ENCODE peak calls at places on chromosome 11, in eight cellular contexts. H, C, R, Y, M, S, U and V are unnamed samples.

GRCh38 chr11:6630632-6631291 is 11.5 kb upstream of the TPP1 start:
- DNase-seq in H (no peak), C (no peak), R (no peak), Y (no peak), M (no peak), S (no peak), U (no peak), V (peak; percentile 11)

GRCh38 chr11:28621648-28622215 is 513.5 kb downstream of the METTL15 start:
- DNase-seq in H (no peak), C (no peak), R (no peak), Y (no peak), M (no peak), S (no peak), U (no peak), V (no peak)

GRCh38 chr11:63764201-63764711 is 4.3 kb downstream of the ZFTA start:
- DNase-seq in H (no peak), C (no peak), R (no peak), Y (no peak), M (no peak), S (no peak), U (no peak), V (peak; percentile 14)

GRCh38 chr11:3855808-3856491 is 486 bp downstream of the STIM1 start:
- DNase-seq in H (peak; percentile 87), C (peak; percentile 57), R (peak; percentile 51), Y (peak; percentile 30), M (peak; percentile 56), S (peak; percentile 50), U (peak; percentile 77), V (peak; percentile 84)

GRCh38 chr11:123103326-123103980 is 41.5 kb upstream of the HSPA8 start:
- DNase-seq in H (no peak), C (peak; percentile 38), R (peak; percentile 70), Y (peak; percentile 36), M (peak; percentile 49), S (peak; percentile 27), U (no peak), V (no peak)

GRCh38 chr11:85939099-85940015 is 84.2 kb downstream of the CCDC83 start:
- DNase-seq in H (no peak), C (no peak), R (no peak), Y (no peak), M (no peak), S (no peak), U (no peak), V (no peak)

GRCh38 chr11:86294026-86294425 is 8.0 kb upstream of the HIKESHI start:
- DNase-seq in H (no peak), C (no peak), R (no peak), Y (no peak), M (no peak), S (no peak), U (no peak), V (no peak)

GRCh38 chr11:118791961-118792578 is 1.1 kb upstream of the DDX6 start:
- DNase-seq in H (peak; percentile 77), C (peak; percentile 46), R (no peak), Y (peak; percentile 43), M (peak; percentile 53), S (no peak), U (no peak), V (peak; percentile 71)

GRCh38 chr11:72617080-72617744 is 57.0 kb downstream of the PDE2A start:
- DNase-seq in H (no peak), C (no peak), R (no peak), Y (no peak), M (no peak), S (no peak), U (no peak), V (no peak)

GRCh38 chr11:43937434-43938411 is 4.7 kb upstream of the C11orf96 start:
- DNase-seq in H (no peak), C (no peak), R (no peak), Y (no peak), M (no peak), S (peak; percentile 69), U (no peak), V (no peak)

GRCh38 chr11:64444838-64445441 is 86.0 kb downstream of the RPS6KA4 start:
- DNase-seq in H (no peak), C (no peak), R (no peak), Y (no peak), M (no peak), S (peak; percentile 21), U (no peak), V (no peak)

GRCh38 chr11:116638463-116638862 is 134.3 kb downstream of the BUD13 start:
- DNase-seq in H (no peak), C (no peak), R (no peak), Y (no peak), M (no peak), S (no peak), U (no peak), V (no peak)

GRCh38 chr11:116641561-116642045 is 131.2 kb downstream of the BUD13 start:
- DNase-seq in H (peak; percentile 76), C (peak; percentile 39), R (peak; percentile 59), Y (peak; percentile 81), M (peak; percentile 40), S (peak; percentile 14), U (no peak), V (peak; percentile 82)

GRCh38 chr11:116642902-116643301 is 129.9 kb downstream of the BUD13 start:
- DNase-seq in H (no peak), C (no peak), R (no peak), Y (peak; percentile 19), M (peak; percentile 7), S (no peak), U (no peak), V (no peak)

GRCh38 chr11:116642481-116642880 is 130.3 kb downstream of the BUD13 start:
- DNase-seq in H (no peak), C (no peak), R (no peak), Y (no peak), M (no peak), S (no peak), U (no peak), V (no peak)

DNA sequence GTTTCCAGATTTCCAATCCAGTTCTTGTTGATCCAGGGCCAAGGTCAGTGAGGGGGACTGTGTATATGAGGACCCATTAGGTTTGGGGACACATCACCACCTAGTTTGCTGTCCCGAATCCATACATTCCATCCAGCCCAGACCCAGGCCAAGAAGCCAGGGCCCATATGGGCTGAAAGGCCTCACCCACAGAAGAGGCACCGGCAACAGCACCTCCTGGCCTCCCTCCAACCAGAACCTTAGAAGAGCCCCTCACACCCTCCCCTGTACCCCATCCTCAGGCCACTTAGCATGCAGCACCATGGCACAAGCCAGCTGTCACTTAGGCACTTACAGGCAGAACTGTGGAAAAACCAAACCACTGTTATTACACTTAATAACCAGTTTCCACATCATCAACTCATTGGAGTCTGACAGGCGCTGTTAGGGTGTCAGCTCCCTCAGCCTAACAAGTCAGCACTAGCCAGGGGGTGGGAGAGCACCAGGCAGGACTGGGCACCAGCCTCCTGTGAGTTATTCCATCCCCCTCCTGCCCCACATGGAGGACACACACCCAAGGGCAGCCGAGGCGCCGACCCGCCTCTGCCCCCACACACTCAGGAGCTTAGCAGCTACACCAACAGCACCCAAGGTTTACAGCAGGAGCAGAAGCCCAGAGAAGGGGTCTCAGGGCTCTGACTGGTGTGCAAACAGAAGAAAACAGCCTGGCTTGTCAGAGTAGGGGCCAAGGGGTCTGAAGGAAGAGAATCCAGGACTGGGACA is 132.0 kb downstream of the BUD13 start:
- DNase-seq in H (no peak), C (no peak), R (no peak), Y (no peak), M (no peak), S (no peak), U (no peak), V (no peak)
- TF ChIP-seq CTCF in H (no peak), C (no peak), R (no peak), Y (no peak), M (no peak), S (no peak), U (no peak), V (no peak)

GRCh38 chr11:12199231-12199948 is 89.0 kb downstream of the MICAL2 start:
- DNase-seq in H (peak; percentile 63), C (no peak), R (peak; percentile 36), Y (no peak), M (no peak), S (no peak), U (no peak), V (no peak)

GRCh38 chr11:12198261-12198925 is 88.0 kb downstream of the MICAL2 start:
- DNase-seq in H (peak; percentile 60), C (no peak), R (no peak), Y (no peak), M (no peak), S (no peak), U (no peak), V (no peak)

GRCh38 chr11:12201016-12201985 is 90.9 kb downstream of the MICAL2 start:
- DNase-seq in H (peak; percentile 33), C (no peak), R (peak; percentile 72), Y (no peak), M (no peak), S (peak; percentile 55), U (no peak), V (no peak)

GRCh38 chr11:12202911-12203310 is 92.5 kb downstream of the MICAL2 start:
- DNase-seq in H (no peak), C (no peak), R (no peak), Y (no peak), M (no peak), S (no peak), U (no peak), V (no peak)

DNA sequence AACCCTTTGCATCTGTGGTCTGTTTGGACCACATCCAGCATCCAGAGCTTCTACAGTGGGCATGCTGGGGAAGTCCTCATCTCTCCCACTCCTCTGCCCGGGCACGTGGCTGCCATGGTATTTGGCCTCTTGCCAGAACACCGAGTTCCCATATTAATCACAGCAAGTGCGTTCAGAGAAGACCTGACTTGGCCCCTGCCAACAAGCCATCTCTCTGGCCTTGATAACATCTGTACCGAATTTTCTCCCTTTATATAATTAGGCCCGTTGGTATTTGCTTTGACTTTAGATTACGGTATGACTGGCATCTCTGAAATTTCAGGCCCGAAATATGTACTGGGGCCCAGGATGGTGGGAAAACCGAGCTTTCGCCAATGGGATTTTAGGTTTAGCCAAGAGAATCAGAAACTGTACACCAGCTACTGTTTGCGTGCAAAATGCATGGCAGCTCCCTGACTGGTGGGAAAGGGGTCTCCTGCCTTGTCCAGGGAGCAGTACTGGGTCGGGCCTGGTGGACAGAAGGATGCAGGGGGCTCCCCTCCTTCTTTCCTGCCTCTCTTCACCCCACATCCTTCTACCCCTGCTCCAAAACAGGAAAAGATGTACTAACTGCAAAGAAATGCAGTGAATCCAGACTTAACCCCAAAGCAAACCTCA is 90.1 kb downstream of the MICAL2 start:
- DNase-seq in H (peak; percentile 61), C (no peak), R (no peak), Y (no peak), M (no peak), S (peak; percentile 68), U (no peak), V (no peak)
- H3K4me3 ChIP-seq in H (no peak overlapping the region), C (no peak overlapping the region), R (no peak overlapping the region), Y (no peak overlapping the region), M (no peak overlapping the region), S (no peak overlapping the region), U (no peak overlapping the region), V (no peak overlapping the region)

DNA sequence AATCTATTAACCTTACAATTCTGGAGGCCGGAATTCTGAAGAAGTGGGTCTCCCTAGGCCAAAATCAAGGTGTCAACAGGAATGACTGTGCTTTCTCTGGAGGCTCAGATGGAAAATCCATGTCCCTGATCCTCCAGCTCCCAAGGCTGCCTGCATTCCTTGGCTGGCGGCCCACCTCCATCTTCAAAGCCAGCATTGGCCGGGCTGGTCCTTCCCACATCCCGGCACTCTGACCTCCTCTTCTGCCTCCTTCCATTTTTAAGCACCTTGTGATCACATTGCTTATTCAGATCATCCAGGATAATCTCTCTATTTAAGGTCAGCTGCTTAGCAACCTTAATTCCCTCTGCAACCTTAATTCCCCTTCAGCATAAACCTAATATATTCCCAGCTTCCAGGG is 22.7 kb upstream of the CTSD start:
- DNase-seq in H (no peak), C (no peak), R (no peak), Y (no peak), M (no peak), S (no peak), U (no peak), V (no peak)
- H3K36me3 ChIP-seq in H (no peaks in the 10 kb centered on the region), C (no peaks in the 10 kb centered on the region), R (no peaks in the 10 kb centered on the region), Y (no peaks in the 10 kb centered on the region), M (no peaks in the 10 kb centered on the region), S (no peaks in the 10 kb centered on the region), U (no peaks in the 10 kb centered on the region), V (no peaks in the 10 kb centered on the region)

GRCh38 chr11:70270104-70270876 is at the start of gene PPFIA1:
- DNase-seq in H (peak; percentile 98), C (peak; percentile 93), R (peak; percentile 97), Y (peak; percentile 96), M (peak; percentile 96), S (peak; percentile 96), U (peak; percentile 98), V (peak; percentile 95)
- TF ChIP-seq CTCF in H (no peak), C (no peak), R (no peak), Y (peak; percentile 19), M (no peak), S (no peak), U (peak; percentile 11), V (no peak)